ENCODE peak calls at places on chromosome 19, in ten cellular contexts. W is neural progenitor cell, U is fibroblast of mammary gland, P is left ventricle myocardium inferior, Y is A549, X is uterus, L is AG04449, V is tibial nerve, S is BE2C, R is cardiac fibroblast. Z is an unnamed sample.
A peak's percentile ranks its signal among the peaks of the same experiment; 100 is the strongest.

GRCh38 chr19:39126593-39127187 is 1.1 kb downstream of the PAK4 start:
- DNase-seq in W (peak; percentile 63), U (peak; percentile 45), P (no peak), Y (peak; percentile 100), X (no peak), L (no peak), V (no peak), S (no peak), R (peak; percentile 36), Z (peak; percentile 49)

GRCh38 chr19:14432817-14433453 is at the start of gene PKN1:
- DNase-seq in W (peak; percentile 91), U (no peak), P (peak; percentile 76), Y (peak; percentile 35), X (peak; percentile 66), L (no peak), V (no peak), S (peak; percentile 74), R (peak; percentile 50), Z (peak; percentile 8)

GRCh38 chr19:58519087-58519354 is 589 bp downstream of the ZBTB45 start:
- DNase-seq in W (peak; percentile 89), U (peak; percentile 71), P (peak; percentile 58), Y (peak; percentile 91), X (peak; percentile 66), L (no peak), V (peak; percentile 39), S (peak; percentile 82), R (peak; percentile 78), Z (peak; percentile 77)

GRCh38 chr19:10260141-10260584 is 8.1 kb downstream of the MRPL4 start:
- DNase-seq in W (no peak), U (no peak), P (no peak), Y (no peak), X (no peak), L (no peak), V (no peak), S (no peak), R (no peak), Z (no peak)

GRCh38 chr19:13189600-13189999 is 39.4 kb downstream of the IER2 start:
- DNase-seq in W (no peak), U (no peak), P (no peak), Y (no peak), X (no peak), L (no peak), V (no peak), S (no peak), R (no peak), Z (no peak)

GRCh38 chr19:8530061-8530679 is 16.2 kb upstream of the ZNF414 start:
- DNase-seq in W (no peak), U (no peak), P (no peak), Y (no peak), X (no peak), L (no peak), V (no peak), S (no peak), R (no peak), Z (no peak)

GRCh38 chr19:2550431-2551171 is 74.7 kb downstream of the GADD45B start:
- DNase-seq in W (no peak), U (no peak), P (peak; percentile 62), Y (no peak), X (no peak), L (no peak), V (no peak), S (peak; percentile 36), R (no peak), Z (no peak)

GRCh38 chr19:12821761-12822160 is 12.6 kb downstream of the RTBDN start:
- DNase-seq in W (no peak), U (peak; percentile 43), P (no peak), Y (no peak), X (no peak), L (no peak), V (no peak), S (no peak), R (no peak), Z (no peak)

GRCh38 chr19:32350492-32350891 is 5.1 kb downstream of the ZNF507 start:
- DNase-seq in W (no peak), U (peak; percentile 14), P (no peak), Y (no peak), X (no peak), L (no peak), V (no peak), S (no peak), R (no peak), Z (no peak)
- H3K4me3 ChIP-seq in W (no peak overlapping the region), U (no peak overlapping the region), P (no peak overlapping the region), Y (no peak overlapping the region), X (no peak overlapping the region), L (no peak overlapping the region), V (no peak overlapping the region), S (no peak overlapping the region), R (no peak overlapping the region), Z (no peak overlapping the region)

GRCh38 chr19:40689339-40690049 is 957 bp downstream of the NUMBL start:
- DNase-seq in W (peak; percentile 51), U (peak; percentile 25), P (peak; percentile 46), Y (no peak), X (no peak), L (no peak), V (no peak), S (peak; percentile 79), R (no peak), Z (no peak)

GRCh38 chr19:40688987-40689338 is 1.5 kb downstream of the NUMBL start:
- DNase-seq in W (no peak), U (no peak), P (no peak), Y (no peak), X (no peak), L (no peak), V (no peak), S (no peak), R (no peak), Z (no peak)

GRCh38 chr19:40686882-40687524 is 3.4 kb downstream of the NUMBL start:
- DNase-seq in W (no peak), U (no peak), P (no peak), Y (no peak), X (no peak), L (no peak), V (no peak), S (no peak), R (no peak), Z (no peak)

GRCh38 chr19:40687525-40688016 is 2.9 kb downstream of the NUMBL start:
- DNase-seq in W (no peak), U (peak; percentile 94), P (peak; percentile 87), Y (no peak), X (peak; percentile 87), L (no peak), V (peak; percentile 97), S (no peak), R (peak; percentile 83), Z (peak; percentile 26)

DNA sequence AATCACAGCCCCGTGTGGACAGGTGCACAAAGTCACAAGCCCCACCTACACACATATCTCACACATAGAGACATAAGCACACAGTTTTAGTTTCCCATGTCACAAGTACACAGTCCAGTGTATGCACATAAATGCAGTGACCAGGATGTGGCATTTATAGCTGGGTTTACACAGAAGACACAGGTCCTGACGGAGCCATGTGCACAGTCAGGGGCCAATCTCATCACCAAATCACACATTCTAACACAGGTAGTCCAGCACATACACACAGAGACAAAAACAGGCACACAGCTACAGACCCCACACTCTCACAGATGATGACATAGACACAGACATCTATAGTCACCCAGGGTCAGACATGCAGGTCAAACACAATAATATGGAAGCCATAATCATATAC is 2.2 kb downstream of the NUMBL start:
- DNase-seq in W (no peak), U (no peak), P (no peak), Y (no peak), X (no peak), L (no peak), V (no peak), S (no peak), R (no peak), Z (no peak)
- TF ChIP-seq CTCF in W (no peak), U (no peak), P (no peak), Y (no peak), X (no peak), L (no peak), V (no peak), S (no peak), R (no peak), Z (no peak)

GRCh38 chr19:4059493-4059880 is 7.2 kb downstream of the ZBTB7A start:
- DNase-seq in W (no peak), U (no peak), P (no peak), Y (no peak), X (no peak), L (no peak), V (no peak), S (no peak), R (no peak), Z (no peak)
- H3K4me3 ChIP-seq in W (no peak overlapping the region), U (peak overlapping the region; percentile 19), P (peak overlapping the region; percentile 96), Y (no peak overlapping the region), X (peak overlapping the region; percentile 34), L (no peak overlapping the region), V (peak overlapping the region; percentile 8), S (no peak overlapping the region), R (peak overlapping the region; percentile 41), Z (no peak overlapping the region)

GRCh38 chr19:6424939-6425731 is 524 bp upstream of the KHSRP start:
- DNase-seq in W (peak; percentile 100), U (peak; percentile 100), P (peak; percentile 100), Y (peak; percentile 97), X (peak; percentile 100), L (peak; percentile 100), V (peak; percentile 99), S (peak; percentile 99), R (peak; percentile 100), Z (peak; percentile 100)
- TF ChIP-seq CTCF in W (no peak), U (no peak), P (no peak), Y (no peak), X (no peak), L (no peak), V (no peak), S (no peak), R (no peak), Z (no peak)